ENCODE peak calls at places on chromosomes 2 and 18, in nine cellular contexts. L is RWPE2, X is OCI-LY7, V is GM06990, E is uterus, J is choroid plexus epithelial cell, H is foreskin fibroblast, R is mammary epithelial cell, K is lower leg skin. N is an unnamed sample.

GRCh38 chr2:67234443-67234842 is 162.7 kb upstream of the ETAA1 start:
- DNase-seq in H (peak; percentile 77), V (no peak), K (no peak), E (peak; percentile 21), X (no peak), L (no peak), J (peak; percentile 72), R (peak; percentile 17), N (peak; percentile 34)

GRCh38 chr18:48914581-48915251 is 36.0 kb downstream of the SMAD7 start:
- DNase-seq in H (no peak), E (no peak), X (no peak), L (no peak), K (peak; percentile 76), J (no peak), V (no peak), R (no peak), N (no peak)

GRCh38 chr18:31576670-31577069 is 15.0 kb upstream of the TTR start:
- DNase-seq in E (no peak), R (no peak), V (peak; percentile 18), H (no peak), K (no peak), L (no peak), J (no peak), X (peak; percentile 92), N (no peak)

GRCh38 chr18:61736168-61736567 is 156.6 kb downstream of the RNF152 start:
- DNase-seq in R (no peak), X (no peak), K (no peak), L (no peak), V (no peak), E (no peak), J (no peak), H (no peak), N (no peak)

GRCh38 chr2:224885836-224886547 is 156.3 kb downstream of the DOCK10 start:
- DNase-seq in X (no peak), V (peak; percentile 47), K (no peak), E (no peak), J (peak; percentile 88), R (peak; percentile 89), L (no peak), H (peak; percentile 86), N (peak; percentile 62)

GRCh38 chr18:79572093-79572780 is 107.4 kb upstream of the CTDP1 start:
- DNase-seq in X (no peak), R (no peak), V (no peak), K (peak; percentile 54), L (no peak), H (no peak), E (no peak), J (no peak), N (no peak)

GRCh38 chr2:77418537-77418936 is 103.6 kb downstream of the LRRTM4 start:
- DNase-seq in X (no peak), K (no peak), V (no peak), H (no peak), J (no peak), R (no peak), E (no peak), L (no peak), N (no peak)

GRCh38 chr2:43217228-43218220 is 8.9 kb downstream of the ZFP36L2 start:
- DNase-seq in K (no peak), L (no peak), J (peak; percentile 15), E (no peak), X (peak; percentile 56), H (no peak), V (no peak), R (no peak), N (no peak)

GRCh38 chr2:142426064-142426463 is 295.2 kb upstream of the LRP1B start:
- DNase-seq in R (no peak), J (no peak), L (no peak), V (no peak), X (no peak), K (no peak), H (no peak), E (no peak), N (no peak)

GRCh38 chr2:142425551-142425950 is 294.7 kb upstream of the LRP1B start:
- DNase-seq in K (no peak), L (no peak), J (no peak), X (no peak), V (no peak), H (no peak), R (no peak), E (no peak), N (no peak)

GRCh38 chr2:142422041-142422440 is 291.2 kb upstream of the LRP1B start:
- DNase-seq in H (no peak), X (no peak), J (no peak), L (no peak), R (no peak), V (no peak), K (no peak), E (no peak), N (no peak)

GRCh38 chr2:142423603-142424002 is 292.8 kb upstream of the LRP1B start:
- DNase-seq in L (no peak), J (no peak), X (no peak), E (no peak), V (no peak), H (no peak), R (no peak), K (no peak), N (no peak)

GRCh38 chr2:142422769-142423168 is 292.0 kb upstream of the LRP1B start:
- DNase-seq in H (no peak), K (no peak), L (no peak), R (no peak), X (no peak), E (no peak), J (no peak), V (no peak), N (no peak)
- H3K4me3 ChIP-seq in H (no peak overlapping the region), K (no peak overlapping the region), L (no peak overlapping the region), R (no peak overlapping the region), X (no peak overlapping the region), E (no peak overlapping the region), J (no peak overlapping the region), V (no peak overlapping the region), N (no peak overlapping the region)

GRCh38 chr2:74246496-74247195 is 48.2 kb downstream of the MTHFD2 start:
- DNase-seq in X (no peak), E (no peak), J (no peak), K (no peak), R (no peak), L (no peak), V (no peak), H (no peak), N (no peak)

GRCh38 chr2:74252036-74252435 is 53.6 kb downstream of the MTHFD2 start:
- DNase-seq in V (no peak), J (no peak), X (no peak), E (no peak), L (no peak), H (no peak), R (no peak), K (no peak), N (no peak)

GRCh38 chr2:74252862-74253261 is 54.4 kb downstream of the MTHFD2 start:
- DNase-seq in X (no peak), H (no peak), R (no peak), V (no peak), J (no peak), L (no peak), K (no peak), E (no peak), N (no peak)

GRCh38 chr2:74250189-74250631 is 51.8 kb downstream of the MTHFD2 start:
- DNase-seq in J (peak; percentile 66), L (no peak), K (no peak), X (peak; percentile 77), E (peak; percentile 31), H (peak; percentile 64), V (peak; percentile 18), R (peak; percentile 9), N (no peak)

DNA sequence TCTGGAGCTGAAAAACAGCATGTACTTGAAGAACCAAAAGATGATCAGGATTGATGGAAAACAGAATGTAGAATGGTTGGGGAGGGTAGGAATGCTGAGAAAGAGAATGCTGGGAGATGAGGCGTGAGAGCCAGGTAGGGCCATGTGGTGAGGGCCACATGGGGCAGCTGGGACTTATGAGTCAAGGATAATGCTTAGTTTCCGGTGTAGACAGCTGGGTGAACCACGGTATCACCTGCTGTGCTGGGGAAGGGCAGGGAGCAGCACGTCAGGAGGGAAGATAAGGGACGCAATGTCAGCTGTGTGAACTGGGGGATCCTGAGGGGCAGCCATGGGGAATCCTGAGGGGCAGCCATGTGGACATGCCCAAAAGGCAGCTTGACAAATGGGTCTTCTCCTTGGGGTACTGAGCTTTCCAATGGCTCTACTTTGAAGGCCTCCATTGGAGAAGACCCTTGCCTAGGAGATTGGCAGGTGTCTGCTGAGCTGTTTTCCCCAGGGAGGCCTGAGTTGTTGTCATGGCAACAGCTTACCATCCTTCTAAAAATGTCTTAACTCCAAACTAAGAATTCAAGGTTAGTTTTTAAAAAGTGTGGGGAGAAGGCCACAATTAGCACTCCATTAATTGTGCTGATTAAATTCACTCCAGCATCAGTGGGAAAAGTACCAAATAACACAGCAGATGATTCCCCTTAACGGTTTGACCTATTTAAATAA is 51.1 kb downstream of the MTHFD2 start:
- DNase-seq in L (no peak), J (no peak), K (no peak), R (no peak), X (no peak), V (no peak), H (no peak), E (no peak), N (no peak)
- TF ChIP-seq CTCF in L (no peak), J (no peak), K (no peak), R (no peak), X (no peak), V (no peak), H (no peak), E (no peak), N (no peak)

DNA sequence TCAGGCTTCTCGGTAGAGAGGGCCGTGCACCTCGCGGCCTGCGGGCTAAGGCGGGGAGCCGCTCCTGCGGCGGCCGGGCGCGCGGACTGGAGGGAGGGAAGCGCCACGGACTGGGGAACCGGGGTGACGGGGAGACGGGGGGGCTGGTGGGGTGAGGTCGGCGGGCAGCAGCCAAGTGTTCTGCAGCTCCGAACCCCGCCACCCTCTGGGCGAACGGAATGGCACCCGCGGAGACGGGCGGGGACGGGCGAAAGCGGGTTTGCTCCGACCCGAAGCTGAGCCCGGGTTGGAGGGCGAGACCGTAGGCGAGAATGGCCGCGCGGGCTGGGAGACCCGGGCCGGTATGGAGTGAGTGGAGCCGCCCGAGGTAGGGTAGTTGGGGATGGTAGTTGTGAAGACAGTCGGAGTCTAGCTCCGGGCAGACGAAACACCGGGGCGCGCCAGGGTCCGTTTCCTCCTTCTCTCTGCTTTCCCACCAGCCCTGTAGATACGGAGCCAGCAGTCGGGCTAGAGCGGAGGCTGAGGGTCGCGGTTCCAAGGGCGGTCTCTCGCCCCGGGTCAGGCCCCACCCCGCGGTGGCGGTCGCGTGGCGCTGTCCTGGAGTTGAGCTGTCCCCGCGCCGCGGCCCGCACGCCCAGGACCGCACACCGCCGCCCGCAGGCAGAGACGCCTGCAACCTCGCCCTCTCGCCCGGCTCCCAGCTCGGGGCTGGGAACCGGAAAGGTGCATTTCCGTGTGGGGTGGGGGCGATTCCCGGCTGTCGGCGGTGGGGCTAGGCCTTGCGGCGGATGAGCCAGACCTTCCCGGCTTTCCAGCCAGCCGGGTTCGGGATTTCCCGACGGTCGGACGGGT is 160.3 kb upstream of the SIX2 start:
- DNase-seq in R (no peak), X (no peak), J (peak; percentile 45), E (no peak), K (no peak), H (peak; percentile 51), L (no peak), V (peak; percentile 17), N (peak; percentile 17)
- H3K4me3 ChIP-seq in R (peak overlapping the region; percentile 45), X (no peak overlapping the region), J (peak overlapping the region; percentile 64), E (peak overlapping the region; percentile 34), K (peak overlapping the region; percentile 28), H (peak overlapping the region; percentile 48), L (peak overlapping the region; percentile 46), V (peak overlapping the region; percentile 29), N (peak overlapping the region; percentile 59)

GRCh38 chr2:145524303-145524702 is 1004.4 kb upstream of the ZEB2 start:
- DNase-seq in H (no peak), E (no peak), K (no peak), R (no peak), J (no peak), V (no peak), L (no peak), X (no peak), N (no peak)
- TF ChIP-seq CTCF in H (no peak), E (no peak), K (no peak), R (no peak), J (no peak), V (no peak), L (no peak), X (no peak), N (no peak)